ENCODE peak calls at places on chromosomes 2 and 18, in eight cellular contexts. One of them, this sample, is unnamed.

GRCh38 chr2:96770451-96770850 is 9.7 kb downstream of the CNNM4 start:
- ATAC-seq in K562: peak
- ATAC-seq in upper lobe of left lung: no peak
- ATAC-seq in GM12878: no peak
- ATAC-seq in GM23338: peak
- ATAC-seq in HepG2: no peak
- ATAC-seq in Panc1: no peak
- ATAC-seq in HCT116: no peak
- ATAC-seq in this sample: no peak

GRCh38 chr2:26627350-26628105 is 13.6 kb downstream of the CIB4 start:
- ATAC-seq in K562: no peak
- ATAC-seq in upper lobe of left lung: no peak
- ATAC-seq in GM12878: no peak
- ATAC-seq in GM23338: no peak
- ATAC-seq in HepG2: no peak
- ATAC-seq in Panc1: no peak
- ATAC-seq in HCT116: no peak
- ATAC-seq in this sample: no peak

GRCh38 chr2:229520582-229521221 is 193.7 kb downstream of the DNER start:
- ATAC-seq in K562: no peak
- ATAC-seq in upper lobe of left lung: peak
- ATAC-seq in GM12878: no peak
- ATAC-seq in GM23338: peak
- ATAC-seq in HepG2: no peak
- ATAC-seq in Panc1: no peak
- ATAC-seq in HCT116: no peak
- ATAC-seq in this sample: peak

GRCh38 chr2:119943058-119943457 is 69.8 kb upstream of the EPB41L5 start:
- ATAC-seq in K562: no peak
- ATAC-seq in upper lobe of left lung: no peak
- ATAC-seq in GM12878: peak
- ATAC-seq in GM23338: no peak
- ATAC-seq in HepG2: no peak
- ATAC-seq in Panc1: no peak
- ATAC-seq in HCT116: no peak
- ATAC-seq in this sample: no peak

GRCh38 chr2:159183346-159183745 is 103.2 kb downstream of the WDSUB1 start:
- ATAC-seq in K562: no peak
- ATAC-seq in upper lobe of left lung: no peak
- ATAC-seq in GM12878: no peak
- ATAC-seq in GM23338: no peak
- ATAC-seq in HepG2: no peak
- ATAC-seq in Panc1: no peak
- ATAC-seq in HCT116: no peak
- ATAC-seq in this sample: no peak

GRCh38 chr18:54235871-54236270 is 11.4 kb upstream of the MBD2 start:
- ATAC-seq in K562: peak
- ATAC-seq in upper lobe of left lung: no peak
- ATAC-seq in GM12878: no peak
- ATAC-seq in GM23338: no peak
- ATAC-seq in HepG2: no peak
- ATAC-seq in Panc1: no peak
- ATAC-seq in HCT116: no peak
- ATAC-seq in this sample: no peak

GRCh38 chr18:56258178-56258577 is 380.2 kb downstream of the TXNL1 start:
- ATAC-seq in K562: no peak
- ATAC-seq in upper lobe of left lung: peak
- ATAC-seq in GM12878: peak
- ATAC-seq in GM23338: no peak
- ATAC-seq in HepG2: no peak
- ATAC-seq in Panc1: no peak
- ATAC-seq in HCT116: no peak
- ATAC-seq in this sample: no peak

GRCh38 chr2:190607014-190607597 is 41.8 kb upstream of the NAB1 start:
- ATAC-seq in K562: peak
- ATAC-seq in upper lobe of left lung: peak
- ATAC-seq in GM12878: peak
- ATAC-seq in GM23338: no peak
- ATAC-seq in HepG2: no peak
- ATAC-seq in Panc1: peak
- ATAC-seq in HCT116: peak
- ATAC-seq in this sample: no peak

GRCh38 chr2:9773905-9774239 is 69.4 kb upstream of the TAF1B start:
- ATAC-seq in K562: no peak
- ATAC-seq in upper lobe of left lung: no peak
- ATAC-seq in GM12878: no peak
- ATAC-seq in GM23338: no peak
- ATAC-seq in HepG2: no peak
- ATAC-seq in Panc1: no peak
- ATAC-seq in HCT116: no peak
- ATAC-seq in this sample: no peak

GRCh38 chr2:220445429-220446105 is 818.1 kb downstream of the SLC4A3 start:
- ATAC-seq in K562: no peak
- ATAC-seq in upper lobe of left lung: no peak
- ATAC-seq in GM12878: no peak
- ATAC-seq in GM23338: no peak
- ATAC-seq in HepG2: no peak
- ATAC-seq in Panc1: no peak
- ATAC-seq in HCT116: no peak
- ATAC-seq in this sample: no peak

GRCh38 chr2:235537186-235537585 is 43.3 kb downstream of the AGAP1 start:
- ATAC-seq in K562: no peak
- ATAC-seq in upper lobe of left lung: peak
- ATAC-seq in GM12878: no peak
- ATAC-seq in GM23338: no peak
- ATAC-seq in HepG2: no peak
- ATAC-seq in Panc1: no peak
- ATAC-seq in HCT116: no peak
- ATAC-seq in this sample: no peak

GRCh38 chr2:206160807-206161179 is 1.1 kb downstream of the EEF1B2 start:
- ATAC-seq in K562: no peak
- ATAC-seq in upper lobe of left lung: no peak
- ATAC-seq in GM12878: peak
- ATAC-seq in GM23338: no peak
- ATAC-seq in HepG2: no peak
- ATAC-seq in Panc1: no peak
- ATAC-seq in HCT116: no peak
- ATAC-seq in this sample: no peak

GRCh38 chr2:149365826-149366583 is 35.6 kb downstream of the LYPD6 start:
- ATAC-seq in K562: no peak
- ATAC-seq in upper lobe of left lung: no peak
- ATAC-seq in GM12878: no peak
- ATAC-seq in GM23338: peak
- ATAC-seq in HepG2: no peak
- ATAC-seq in Panc1: no peak
- ATAC-seq in HCT116: peak
- ATAC-seq in this sample: no peak

GRCh38 chr2:60106836-60107529 is 446.5 kb downstream of the BCL11A start:
- ATAC-seq in K562: no peak
- ATAC-seq in upper lobe of left lung: no peak
- ATAC-seq in GM12878: no peak
- ATAC-seq in GM23338: no peak
- ATAC-seq in HepG2: no peak
- ATAC-seq in Panc1: no peak
- ATAC-seq in HCT116: no peak
- ATAC-seq in this sample: no peak

DNA sequence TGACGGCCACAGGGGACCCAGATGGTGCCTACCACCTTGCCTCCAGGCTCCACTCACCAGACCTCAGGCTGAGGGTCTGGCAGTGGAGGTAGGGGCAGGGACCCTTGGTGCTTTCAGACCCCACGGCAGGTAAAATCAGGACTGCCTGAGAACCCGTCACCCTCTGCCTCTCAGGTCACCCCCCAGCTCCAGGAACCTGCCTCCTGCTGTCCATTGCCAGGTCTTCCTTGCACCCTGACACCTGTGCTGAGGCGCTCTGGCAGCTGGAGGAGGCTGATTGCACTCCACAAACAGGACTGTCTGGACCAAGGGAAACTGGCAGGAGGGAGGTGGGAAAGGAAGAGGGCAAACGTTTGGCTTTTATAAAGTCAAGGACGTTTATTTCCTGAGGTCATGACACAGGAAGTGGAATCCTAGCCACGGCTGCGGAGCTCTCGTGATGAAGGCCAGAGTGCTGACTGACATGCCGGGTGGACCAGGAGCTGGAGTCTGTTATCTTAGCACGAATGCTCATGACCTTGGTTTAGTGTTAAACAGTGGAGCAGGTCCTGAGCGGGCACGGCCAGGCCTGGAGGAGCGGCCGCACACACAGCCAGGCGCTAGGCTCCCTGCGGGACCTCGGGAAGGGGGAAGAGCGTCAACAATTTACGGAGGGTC is 40.5 kb downstream of the ANO7 start:
- ATAC-seq in K562: no peak
- ATAC-seq in upper lobe of left lung: no peak
- ATAC-seq in GM12878: no peak
- ATAC-seq in GM23338: no peak
- ATAC-seq in HepG2: peak
- ATAC-seq in Panc1: no peak
- ATAC-seq in HCT116: no peak
- ATAC-seq in this sample: no peak
- TF ChIP-seq POLR2AphosphoS5 in K562: no peak
- TF ChIP-seq POLR2AphosphoS5 in upper lobe of left lung: no peak
- TF ChIP-seq POLR2AphosphoS5 in GM12878: no peak
- TF ChIP-seq POLR2AphosphoS5 in GM23338: no peak
- TF ChIP-seq POLR2AphosphoS5 in HepG2: peak
- TF ChIP-seq POLR2AphosphoS5 in Panc1: no peak
- TF ChIP-seq POLR2AphosphoS5 in HCT116: no peak
- TF ChIP-seq POLR2AphosphoS5 in this sample: no peak

GRCh38 chr2:23554054-23554697 is 169.2 kb downstream of the KLHL29 start:
- ATAC-seq in K562: no peak
- ATAC-seq in upper lobe of left lung: peak
- ATAC-seq in GM12878: no peak
- ATAC-seq in GM23338: no peak
- ATAC-seq in HepG2: peak
- ATAC-seq in Panc1: no peak
- ATAC-seq in HCT116: no peak
- ATAC-seq in this sample: peak
- TF ChIP-seq POLR2AphosphoS5 in K562: no peak
- TF ChIP-seq POLR2AphosphoS5 in upper lobe of left lung: no peak
- TF ChIP-seq POLR2AphosphoS5 in GM12878: no peak
- TF ChIP-seq POLR2AphosphoS5 in GM23338: no peak
- TF ChIP-seq POLR2AphosphoS5 in HepG2: no peak
- TF ChIP-seq POLR2AphosphoS5 in Panc1: no peak
- TF ChIP-seq POLR2AphosphoS5 in HCT116: no peak
- TF ChIP-seq POLR2AphosphoS5 in this sample: peak

GRCh38 chr2:102058293-102058833 is 66.6 kb downstream of the IL1R2 start:
- ATAC-seq in K562: no peak
- ATAC-seq in upper lobe of left lung: no peak
- ATAC-seq in GM12878: peak
- ATAC-seq in GM23338: no peak
- ATAC-seq in HepG2: peak
- ATAC-seq in Panc1: no peak
- ATAC-seq in HCT116: no peak
- ATAC-seq in this sample: no peak

GRCh38 chr2:102060047-102060446 is 68.3 kb downstream of the IL1R2 start:
- ATAC-seq in K562: no peak
- ATAC-seq in upper lobe of left lung: no peak
- ATAC-seq in GM12878: no peak
- ATAC-seq in GM23338: no peak
- ATAC-seq in HepG2: no peak
- ATAC-seq in Panc1: no peak
- ATAC-seq in HCT116: no peak
- ATAC-seq in this sample: no peak

GRCh38 chr2:102057502-102058292 is 65.9 kb downstream of the IL1R2 start:
- ATAC-seq in K562: no peak
- ATAC-seq in upper lobe of left lung: no peak
- ATAC-seq in GM12878: peak
- ATAC-seq in GM23338: no peak
- ATAC-seq in HepG2: peak
- ATAC-seq in Panc1: no peak
- ATAC-seq in HCT116: no peak
- ATAC-seq in this sample: no peak

GRCh38 chr2:102060792-102061191 is 69.0 kb downstream of the IL1R2 start:
- ATAC-seq in K562: no peak
- ATAC-seq in upper lobe of left lung: no peak
- ATAC-seq in GM12878: no peak
- ATAC-seq in GM23338: no peak
- ATAC-seq in HepG2: no peak
- ATAC-seq in Panc1: no peak
- ATAC-seq in HCT116: no peak
- ATAC-seq in this sample: no peak

DNA sequence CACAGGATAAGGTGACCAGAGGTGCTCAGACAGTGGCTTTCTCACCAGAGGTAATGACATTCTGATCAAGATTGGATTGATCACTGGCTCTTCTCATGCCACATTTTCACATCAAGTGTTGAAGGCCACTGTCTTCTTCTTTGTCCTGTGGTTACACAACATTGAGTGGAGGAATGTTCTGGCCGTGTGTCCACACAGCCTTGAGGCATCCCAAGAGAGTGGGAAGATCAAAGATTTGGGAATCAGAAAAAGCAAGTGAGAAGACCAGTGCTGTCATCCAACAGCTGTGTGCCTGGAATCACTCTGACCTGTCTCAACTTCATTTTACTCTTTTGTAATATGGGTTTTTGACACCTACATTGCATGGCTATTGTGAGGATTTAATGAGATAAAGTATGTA is 67.4 kb downstream of the IL1R2 start:
- ATAC-seq in K562: no peak
- ATAC-seq in upper lobe of left lung: no peak
- ATAC-seq in GM12878: no peak
- ATAC-seq in GM23338: no peak
- ATAC-seq in HepG2: no peak
- ATAC-seq in Panc1: no peak
- ATAC-seq in HCT116: no peak
- ATAC-seq in this sample: peak
- TF ChIP-seq POLR2AphosphoS5 in K562: no peak
- TF ChIP-seq POLR2AphosphoS5 in upper lobe of left lung: no peak
- TF ChIP-seq POLR2AphosphoS5 in GM12878: no peak
- TF ChIP-seq POLR2AphosphoS5 in GM23338: no peak
- TF ChIP-seq POLR2AphosphoS5 in HepG2: no peak
- TF ChIP-seq POLR2AphosphoS5 in Panc1: no peak
- TF ChIP-seq POLR2AphosphoS5 in HCT116: no peak
- TF ChIP-seq POLR2AphosphoS5 in this sample: peak

GRCh38 chr2:132597166-132597565 is 72.8 kb downstream of the LYPD1 start:
- ATAC-seq in K562: no peak
- ATAC-seq in upper lobe of left lung: no peak
- ATAC-seq in GM12878: no peak
- ATAC-seq in GM23338: no peak
- ATAC-seq in HepG2: no peak
- ATAC-seq in Panc1: no peak
- ATAC-seq in HCT116: no peak
- ATAC-seq in this sample: no peak
- TF ChIP-seq POLR2AphosphoS5 in K562: no peak
- TF ChIP-seq POLR2AphosphoS5 in upper lobe of left lung: no peak
- TF ChIP-seq POLR2AphosphoS5 in GM12878: no peak
- TF ChIP-seq POLR2AphosphoS5 in GM23338: no peak
- TF ChIP-seq POLR2AphosphoS5 in HepG2: no peak
- TF ChIP-seq POLR2AphosphoS5 in Panc1: no peak
- TF ChIP-seq POLR2AphosphoS5 in HCT116: no peak
- TF ChIP-seq POLR2AphosphoS5 in this sample: no peak

GRCh38 chr2:101007415-101008345 is 5.6 kb downstream of the RPL31 start:
- ATAC-seq in K562: peak
- ATAC-seq in upper lobe of left lung: no peak
- ATAC-seq in GM12878: peak
- ATAC-seq in GM23338: peak
- ATAC-seq in HepG2: peak
- ATAC-seq in Panc1: peak
- ATAC-seq in HCT116: peak
- ATAC-seq in this sample: no peak
- TF ChIP-seq POLR2AphosphoS5 in K562: peak
- TF ChIP-seq POLR2AphosphoS5 in upper lobe of left lung: no peak
- TF ChIP-seq POLR2AphosphoS5 in GM12878: peak
- TF ChIP-seq POLR2AphosphoS5 in GM23338: peak
- TF ChIP-seq POLR2AphosphoS5 in HepG2: peak
- TF ChIP-seq POLR2AphosphoS5 in Panc1: peak
- TF ChIP-seq POLR2AphosphoS5 in HCT116: peak
- TF ChIP-seq POLR2AphosphoS5 in this sample: no peak

GRCh38 chr2:127051780-127052067 is 55.2 kb downstream of the BIN1 start:
- ATAC-seq in K562: no peak
- ATAC-seq in upper lobe of left lung: no peak
- ATAC-seq in GM12878: no peak
- ATAC-seq in GM23338: no peak
- ATAC-seq in HepG2: no peak
- ATAC-seq in Panc1: no peak
- ATAC-seq in HCT116: no peak
- ATAC-seq in this sample: no peak
- TF ChIP-seq POLR2AphosphoS5 in K562: no peak
- TF ChIP-seq POLR2AphosphoS5 in upper lobe of left lung: no peak
- TF ChIP-seq POLR2AphosphoS5 in GM12878: no peak
- TF ChIP-seq POLR2AphosphoS5 in GM23338: no peak
- TF ChIP-seq POLR2AphosphoS5 in HepG2: no peak
- TF ChIP-seq POLR2AphosphoS5 in Panc1: no peak
- TF ChIP-seq POLR2AphosphoS5 in HCT116: no peak
- TF ChIP-seq POLR2AphosphoS5 in this sample: no peak

This sample was measured in gastroesophageal sphincter.